ENCODE peak calls at places on chromosomes 11 and 22, in four cellular contexts. One of them, this sample, is unnamed.

GRCh38 chr11:2202071-2202899 is 30.7 kb upstream of the TH start:
- DNase-seq in PC-9: peak; percentile 84
- DNase-seq in A549: no peak
- DNase-seq in effector memory CD4-positive, alpha-beta T cell: no peak
- DNase-seq in this sample: peak; percentile 66

GRCh38 chr11:27616711-27617110 is 83.5 kb downstream of the BDNF start:
- DNase-seq in PC-9: no peak
- DNase-seq in effector memory CD4-positive, alpha-beta T cell: no peak
- DNase-seq in A549: no peak
- DNase-seq in this sample: no peak

GRCh38 chr11:134331565-134332188 is at the start of gene GLB1L2:
- DNase-seq in A549: peak; percentile 35
- DNase-seq in effector memory CD4-positive, alpha-beta T cell: peak; percentile 73
- DNase-seq in PC-9: peak; percentile 41
- DNase-seq in this sample: no peak

GRCh38 chr22:41361716-41362310 is 19.9 kb upstream of the TEF start:
- DNase-seq in A549: no peak
- DNase-seq in effector memory CD4-positive, alpha-beta T cell: no peak
- DNase-seq in PC-9: no peak
- DNase-seq in this sample: no peak

GRCh38 chr22:38474003-38474607 is 6.2 kb downstream of the KDELR3 start:
- DNase-seq in effector memory CD4-positive, alpha-beta T cell: no peak
- DNase-seq in A549: no peak
- DNase-seq in PC-9: no peak
- DNase-seq in this sample: no peak

GRCh38 chr11:64742940-64743590 is 877 bp downstream of the RASGRP2 start:
- DNase-seq in effector memory CD4-positive, alpha-beta T cell: peak; percentile 59
- DNase-seq in A549: peak; percentile 48
- DNase-seq in PC-9: no peak
- DNase-seq in this sample: no peak

GRCh38 chr22:20258584-20259335 is 9.4 kb downstream of the RTN4R start:
- DNase-seq in effector memory CD4-positive, alpha-beta T cell: no peak
- DNase-seq in A549: no peak
- DNase-seq in PC-9: no peak
- DNase-seq in this sample: no peak

GRCh38 chr22:38412435-38413084 is 42.4 kb downstream of the KCNJ4 start:
- DNase-seq in PC-9: peak; percentile 32
- DNase-seq in effector memory CD4-positive, alpha-beta T cell: no peak
- DNase-seq in A549: no peak
- DNase-seq in this sample: no peak

GRCh38 chr11:2521081-2521480 is 76.3 kb downstream of the KCNQ1 start:
- DNase-seq in effector memory CD4-positive, alpha-beta T cell: no peak
- DNase-seq in PC-9: no peak
- DNase-seq in A549: no peak
- DNase-seq in this sample: no peak

GRCh38 chr22:19402642-19403191 is 28.8 kb downstream of the HIRA start:
- DNase-seq in effector memory CD4-positive, alpha-beta T cell: no peak
- DNase-seq in PC-9: no peak
- DNase-seq in A549: no peak
- DNase-seq in this sample: no peak

GRCh38 chr11:97202613-97203292 is 812.9 kb downstream of the JRKL start:
- DNase-seq in effector memory CD4-positive, alpha-beta T cell: no peak
- DNase-seq in PC-9: no peak
- DNase-seq in A549: no peak
- DNase-seq in this sample: no peak

GRCh38 chr22:23767673-23768548 is at the start of gene CHCHD10:
- DNase-seq in effector memory CD4-positive, alpha-beta T cell: peak; percentile 44
- DNase-seq in PC-9: peak; percentile 62
- DNase-seq in A549: peak; percentile 77
- DNase-seq in this sample: no peak

GRCh38 chr11:250740-251299 is 14.0 kb downstream of the PSMD13 start:
- DNase-seq in PC-9: no peak
- DNase-seq in effector memory CD4-positive, alpha-beta T cell: peak; percentile 57
- DNase-seq in A549: peak; percentile 63
- DNase-seq in this sample: no peak

GRCh38 chr22:49960967-49961600 is 512 bp downstream of the PIM3 start:
- DNase-seq in PC-9: peak; percentile 66
- DNase-seq in A549: peak; percentile 36
- DNase-seq in effector memory CD4-positive, alpha-beta T cell: peak; percentile 9
- DNase-seq in this sample: no peak
- H3K27ac ChIP-seq in PC-9: peak overlapping the region; percentile 56
- H3K27ac ChIP-seq in A549: peak overlapping the region; percentile 96
- H3K27ac ChIP-seq in effector memory CD4-positive, alpha-beta T cell: peak overlapping the region; percentile 97
- H3K27ac ChIP-seq in this sample: peak overlapping the region; percentile 90

GRCh38 chr11:67483498-67483798 is 622 bp downstream of the AIP start:
- DNase-seq in PC-9: no peak
- DNase-seq in A549: no peak
- DNase-seq in effector memory CD4-positive, alpha-beta T cell: no peak
- DNase-seq in this sample: no peak
- H3K27ac ChIP-seq in PC-9: no peak overlapping the region
- H3K27ac ChIP-seq in A549: peak overlapping the region; percentile 71
- H3K27ac ChIP-seq in effector memory CD4-positive, alpha-beta T cell: peak overlapping the region; percentile 86
- H3K27ac ChIP-seq in this sample: peak overlapping the region; percentile 56

DNA sequence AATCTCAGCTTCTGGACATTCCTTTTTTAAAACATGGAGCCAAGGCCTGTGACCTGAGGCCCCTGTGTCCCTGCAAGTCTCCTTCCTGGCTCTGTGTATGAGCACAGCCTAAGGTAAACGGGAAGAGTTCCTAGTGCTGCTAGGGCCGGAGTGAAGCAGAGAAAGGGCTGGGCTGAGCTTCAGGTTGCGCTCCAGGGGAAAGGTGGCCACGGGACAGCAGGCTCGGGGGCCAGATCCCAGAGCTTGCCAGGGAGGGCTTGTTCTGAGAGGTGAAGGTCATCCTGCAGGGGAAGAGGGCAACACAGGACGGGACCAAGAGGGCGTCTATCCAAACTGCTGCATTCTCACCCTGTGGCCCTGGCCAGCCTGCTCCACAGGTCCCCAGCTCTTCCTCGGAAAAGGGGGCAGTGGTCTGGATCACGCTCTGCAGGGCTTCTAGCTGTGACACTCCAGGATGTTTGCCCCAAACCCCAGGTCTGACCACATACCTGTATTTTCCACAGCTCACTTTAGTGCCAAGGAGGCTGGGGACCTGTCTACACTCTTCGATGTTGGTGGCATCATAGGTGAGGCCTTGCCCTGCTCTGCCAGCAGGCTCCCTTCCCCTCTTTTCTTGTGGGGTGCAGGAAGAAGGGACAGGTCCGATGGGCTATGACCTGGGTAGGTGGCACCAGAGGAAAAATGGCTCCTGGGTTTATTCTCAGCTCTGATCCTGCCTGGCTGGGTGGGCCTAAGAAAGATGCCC is 20.4 kb downstream of the SLC37A2 start:
- DNase-seq in effector memory CD4-positive, alpha-beta T cell: no peak
- DNase-seq in PC-9: no peak
- DNase-seq in A549: no peak
- DNase-seq in this sample: no peak
- H3K27ac ChIP-seq in effector memory CD4-positive, alpha-beta T cell: no peak overlapping the region
- H3K27ac ChIP-seq in PC-9: peak overlapping the region; percentile 80
- H3K27ac ChIP-seq in A549: no peak overlapping the region
- H3K27ac ChIP-seq in this sample: peak overlapping the region; percentile 91

DNA sequence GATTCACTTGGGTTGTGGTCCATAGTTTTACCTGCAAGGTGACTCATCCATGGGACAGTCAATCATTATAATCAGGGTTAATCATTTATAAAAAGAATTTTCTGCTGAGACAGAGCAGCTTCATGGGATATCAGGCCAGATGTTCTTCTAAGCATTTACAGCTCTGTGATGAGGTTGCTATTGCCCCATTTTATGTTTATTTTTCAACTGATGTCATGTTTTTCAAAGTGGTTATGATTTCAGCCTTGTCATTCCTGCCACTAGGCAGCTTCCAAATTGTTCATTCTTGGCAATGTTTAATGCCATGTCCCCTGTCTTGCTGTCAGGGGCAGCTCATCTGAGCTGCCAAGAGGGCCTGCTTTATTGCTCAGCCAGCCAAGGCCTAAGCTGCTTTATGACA is 35.9 kb upstream of the ZBED5 start:
- DNase-seq in A549: peak; percentile 90
- DNase-seq in effector memory CD4-positive, alpha-beta T cell: no peak
- DNase-seq in PC-9: peak; percentile 46
- DNase-seq in this sample: no peak
- H3K27ac ChIP-seq in A549: peak overlapping the region; percentile 76
- H3K27ac ChIP-seq in effector memory CD4-positive, alpha-beta T cell: no peak overlapping the region
- H3K27ac ChIP-seq in PC-9: no peak overlapping the region
- H3K27ac ChIP-seq in this sample: peak overlapping the region; percentile 26

DNA sequence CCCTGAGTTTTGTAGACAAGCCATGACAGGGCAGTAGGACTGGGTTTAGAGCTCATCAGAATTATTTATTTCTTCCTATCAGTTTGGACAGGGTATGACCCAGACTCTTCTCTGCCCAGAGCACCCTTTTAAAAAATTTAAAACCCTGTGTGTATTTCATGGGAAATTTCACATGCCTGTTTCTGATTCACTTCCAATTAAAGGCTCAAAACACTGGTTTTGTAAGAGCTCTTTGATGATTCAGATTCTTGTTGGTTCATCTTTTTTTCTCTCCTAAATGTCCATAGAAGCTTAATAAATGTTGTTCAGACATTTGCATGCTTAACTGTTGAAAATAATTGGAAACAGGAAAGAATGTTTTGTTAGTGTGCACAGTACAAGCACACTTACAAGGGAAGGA is 13.8 kb downstream of the FLI1 start:
- DNase-seq in A549: no peak
- DNase-seq in effector memory CD4-positive, alpha-beta T cell: no peak
- DNase-seq in PC-9: no peak
- DNase-seq in this sample: no peak
- H3K27ac ChIP-seq in A549: no peak overlapping the region
- H3K27ac ChIP-seq in effector memory CD4-positive, alpha-beta T cell: no peak overlapping the region
- H3K27ac ChIP-seq in PC-9: no peak overlapping the region
- H3K27ac ChIP-seq in this sample: no peak overlapping the region

DNA sequence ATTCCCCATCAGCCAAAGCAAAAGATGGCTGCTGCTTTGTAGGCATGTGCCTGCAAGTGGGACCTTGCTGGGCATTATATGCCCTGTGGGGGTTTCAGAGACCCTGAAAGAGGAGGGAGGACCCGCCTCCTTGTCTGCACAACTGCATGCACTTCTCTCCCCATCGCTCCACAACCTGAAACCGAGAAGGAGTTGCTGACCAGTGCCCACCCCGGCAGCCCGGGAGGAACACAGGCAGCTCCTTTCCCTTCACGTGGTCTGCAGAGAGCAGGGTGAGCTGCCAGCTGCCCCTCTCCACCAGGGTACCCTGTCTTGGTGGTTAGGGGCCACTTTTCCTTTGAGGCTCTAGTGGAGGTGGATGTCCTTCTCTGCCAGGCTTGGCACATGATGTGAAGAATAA is 1.4 kb upstream of the TMEM132A start:
- DNase-seq in PC-9: no peak
- DNase-seq in A549: no peak
- DNase-seq in effector memory CD4-positive, alpha-beta T cell: no peak
- DNase-seq in this sample: no peak
- H3K27ac ChIP-seq in PC-9: no peak overlapping the region
- H3K27ac ChIP-seq in A549: no peak overlapping the region
- H3K27ac ChIP-seq in effector memory CD4-positive, alpha-beta T cell: no peak overlapping the region
- H3K27ac ChIP-seq in this sample: no peak overlapping the region

DNA sequence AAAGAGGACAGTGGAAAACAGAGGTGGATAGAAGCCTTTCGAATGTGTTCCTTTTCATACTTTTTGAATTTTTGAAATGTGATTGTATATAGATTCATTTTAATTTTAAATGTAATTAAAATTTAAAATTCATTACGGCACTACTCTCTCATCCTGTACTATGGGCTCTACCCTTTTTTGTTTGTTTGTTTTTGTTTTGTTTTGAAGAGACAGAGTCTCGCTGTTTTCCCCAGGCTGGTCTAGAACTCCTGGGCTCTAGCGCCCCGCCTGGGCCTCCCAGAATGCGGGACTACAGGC is 11.9 kb upstream of the HDHD5 start:
- DNase-seq in effector memory CD4-positive, alpha-beta T cell: no peak
- DNase-seq in PC-9: no peak
- DNase-seq in A549: no peak
- DNase-seq in this sample: no peak
- H3K27ac ChIP-seq in effector memory CD4-positive, alpha-beta T cell: peak overlapping the region; percentile 47
- H3K27ac ChIP-seq in PC-9: peak overlapping the region; percentile 41
- H3K27ac ChIP-seq in A549: peak overlapping the region; percentile 97
- H3K27ac ChIP-seq in this sample: peak overlapping the region; percentile 74

DNA sequence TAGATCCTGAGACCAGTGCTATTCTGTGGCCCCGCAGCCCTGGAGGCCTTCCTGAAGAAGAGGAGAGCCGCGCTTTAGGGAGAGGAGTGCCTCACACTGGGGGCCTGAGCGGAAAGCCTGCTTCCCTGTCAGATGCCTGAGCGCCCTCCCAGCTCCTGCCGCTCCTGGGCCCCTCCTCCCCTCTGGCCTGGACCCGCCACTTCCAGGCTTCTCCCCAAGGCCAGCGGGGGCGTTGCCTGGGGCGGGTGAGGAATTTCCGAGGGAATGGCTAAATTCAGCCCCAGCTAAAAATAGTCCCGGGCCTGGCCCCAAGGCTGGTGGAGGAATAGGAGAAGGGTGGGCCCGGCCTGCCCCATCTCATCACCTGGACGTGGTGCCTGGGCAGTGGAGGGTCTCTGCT is 15.4 kb downstream of the ARHGEF17 start:
- DNase-seq in PC-9: no peak
- DNase-seq in A549: no peak
- DNase-seq in effector memory CD4-positive, alpha-beta T cell: no peak
- DNase-seq in this sample: no peak
- H3K27ac ChIP-seq in PC-9: no peak overlapping the region
- H3K27ac ChIP-seq in A549: no peak overlapping the region
- H3K27ac ChIP-seq in effector memory CD4-positive, alpha-beta T cell: no peak overlapping the region
- H3K27ac ChIP-seq in this sample: no peak overlapping the region

GRCh38 chr11:117189191-117189940 is 9.8 kb upstream of the TAGLN start:
- DNase-seq in PC-9: no peak
- DNase-seq in effector memory CD4-positive, alpha-beta T cell: no peak
- DNase-seq in A549: no peak
- DNase-seq in this sample: no peak

GRCh38 chr11:117187007-117187406 is 8.5 kb downstream of the SIDT2 start:
- DNase-seq in A549: no peak
- DNase-seq in PC-9: no peak
- DNase-seq in effector memory CD4-positive, alpha-beta T cell: no peak
- DNase-seq in this sample: no peak

GRCh38 chr11:117187428-117187798 is 8.9 kb downstream of the SIDT2 start:
- DNase-seq in PC-9: no peak
- DNase-seq in effector memory CD4-positive, alpha-beta T cell: no peak
- DNase-seq in A549: no peak
- DNase-seq in this sample: no peak

GRCh38 chr11:117188620-117189081 is 10.1 kb downstream of the SIDT2 start:
- DNase-seq in A549: no peak
- DNase-seq in effector memory CD4-positive, alpha-beta T cell: no peak
- DNase-seq in PC-9: no peak
- DNase-seq in this sample: no peak

GRCh38 chr11:117187799-117188481 is 9.4 kb downstream of the SIDT2 start:
- DNase-seq in A549: no peak
- DNase-seq in effector memory CD4-positive, alpha-beta T cell: no peak
- DNase-seq in PC-9: no peak
- DNase-seq in this sample: no peak
- H3K27ac ChIP-seq in A549: no peak overlapping the region
- H3K27ac ChIP-seq in effector memory CD4-positive, alpha-beta T cell: no peak overlapping the region
- H3K27ac ChIP-seq in PC-9: no peak overlapping the region
- H3K27ac ChIP-seq in this sample: no peak overlapping the region

DNA sequence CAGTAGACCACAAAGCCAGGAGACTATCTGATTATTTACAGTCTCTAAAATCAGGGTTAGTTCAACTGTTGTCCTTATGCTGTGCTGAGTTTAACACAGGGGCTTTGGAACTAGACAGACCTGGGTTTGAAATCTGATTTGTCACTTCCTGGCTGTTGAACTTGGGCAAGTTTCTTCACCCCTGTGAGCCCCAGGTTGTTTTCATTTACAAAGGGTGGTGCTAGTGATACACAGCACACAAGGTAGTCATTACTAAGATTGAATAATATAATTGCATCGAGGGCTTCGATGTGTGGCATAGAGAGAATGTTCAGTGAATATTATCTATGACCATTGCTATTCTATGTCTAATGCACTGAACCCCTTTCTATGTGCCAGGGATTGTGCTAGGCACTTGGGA is 36.4 kb downstream of the CLMP start:
- DNase-seq in effector memory CD4-positive, alpha-beta T cell: no peak
- DNase-seq in A549: no peak
- DNase-seq in PC-9: peak; percentile 61
- DNase-seq in this sample: no peak
- H3K27ac ChIP-seq in effector memory CD4-positive, alpha-beta T cell: no peak overlapping the region
- H3K27ac ChIP-seq in A549: peak overlapping the region; percentile 58
- H3K27ac ChIP-seq in PC-9: peak overlapping the region; percentile 66
- H3K27ac ChIP-seq in this sample: peak overlapping the region; percentile 70